ENCODE peak calls at places on chromosomes 11 and 22, in eight cellular contexts. One of them, this sample, is unnamed.

GRCh38 chr11:13055200-13055599 is 46.1 kb downstream of the RASSF10 start:
- DNase-seq in neural crest cell: no peak
- DNase-seq in heart right ventricle: no peak
- DNase-seq in mesothelial cell of epicardium: no peak
- DNase-seq in cardiac fibroblast: no peak
- DNase-seq in gastrocnemius medialis: no peak
- DNase-seq in endothelial cell: no peak
- DNase-seq in lower leg skin: no peak
- DNase-seq in this sample: no peak

GRCh38 chr22:28885939-28886338 is 2.6 kb downstream of the ZNRF3 start:
- DNase-seq in mesothelial cell of epicardium: no peak
- DNase-seq in lower leg skin: peak; percentile 7
- DNase-seq in endothelial cell: no peak
- DNase-seq in cardiac fibroblast: no peak
- DNase-seq in gastrocnemius medialis: no peak
- DNase-seq in neural crest cell: no peak
- DNase-seq in heart right ventricle: no peak
- DNase-seq in this sample: no peak

GRCh38 chr22:44633647-44634046 is 68.4 kb upstream of the PRR5 start:
- DNase-seq in heart right ventricle: no peak
- DNase-seq in gastrocnemius medialis: no peak
- DNase-seq in neural crest cell: no peak
- DNase-seq in mesothelial cell of epicardium: no peak
- DNase-seq in lower leg skin: no peak
- DNase-seq in endothelial cell: no peak
- DNase-seq in cardiac fibroblast: no peak
- DNase-seq in this sample: no peak

GRCh38 chr11:62487698-62488551 is 58.7 kb downstream of the AHNAK start:
- DNase-seq in gastrocnemius medialis: no peak
- DNase-seq in endothelial cell: no peak
- DNase-seq in mesothelial cell of epicardium: no peak
- DNase-seq in lower leg skin: no peak
- DNase-seq in cardiac fibroblast: no peak
- DNase-seq in heart right ventricle: no peak
- DNase-seq in neural crest cell: no peak
- DNase-seq in this sample: no peak

GRCh38 chr11:6563667-6564066 is 39.7 kb downstream of the RRP8 start:
- DNase-seq in endothelial cell: no peak
- DNase-seq in heart right ventricle: no peak
- DNase-seq in mesothelial cell of epicardium: no peak
- DNase-seq in cardiac fibroblast: no peak
- DNase-seq in neural crest cell: no peak
- DNase-seq in gastrocnemius medialis: no peak
- DNase-seq in lower leg skin: no peak
- DNase-seq in this sample: no peak

GRCh38 chr11:27116684-27117083 is 76.1 kb downstream of the BBOX1 start:
- DNase-seq in heart right ventricle: no peak
- DNase-seq in mesothelial cell of epicardium: no peak
- DNase-seq in endothelial cell: no peak
- DNase-seq in neural crest cell: no peak
- DNase-seq in lower leg skin: no peak
- DNase-seq in cardiac fibroblast: peak; percentile 58
- DNase-seq in gastrocnemius medialis: no peak
- DNase-seq in this sample: no peak

GRCh38 chr11:12077535-12078280 is 32.7 kb upstream of the MICAL2 start:
- DNase-seq in mesothelial cell of epicardium: no peak
- DNase-seq in cardiac fibroblast: peak; percentile 64
- DNase-seq in neural crest cell: no peak
- DNase-seq in endothelial cell: no peak
- DNase-seq in gastrocnemius medialis: no peak
- DNase-seq in lower leg skin: peak; percentile 73
- DNase-seq in heart right ventricle: no peak
- DNase-seq in this sample: no peak

GRCh38 chr11:95067828-95068244 is 1.1 kb downstream of the SRSF8 start:
- DNase-seq in gastrocnemius medialis: peak; percentile 13
- DNase-seq in lower leg skin: peak; percentile 92
- DNase-seq in cardiac fibroblast: no peak
- DNase-seq in endothelial cell: no peak
- DNase-seq in neural crest cell: no peak
- DNase-seq in mesothelial cell of epicardium: no peak
- DNase-seq in heart right ventricle: no peak
- DNase-seq in this sample: no peak

GRCh38 chr11:75403037-75403436 is 3.7 kb downstream of the RPS3 start:
- DNase-seq in mesothelial cell of epicardium: no peak
- DNase-seq in lower leg skin: no peak
- DNase-seq in heart right ventricle: no peak
- DNase-seq in cardiac fibroblast: no peak
- DNase-seq in gastrocnemius medialis: no peak
- DNase-seq in neural crest cell: no peak
- DNase-seq in endothelial cell: no peak
- DNase-seq in this sample: no peak

GRCh38 chr11:75400110-75400865 is 970 bp downstream of the RPS3 start:
- DNase-seq in heart right ventricle: no peak
- DNase-seq in endothelial cell: no peak
- DNase-seq in mesothelial cell of epicardium: no peak
- DNase-seq in neural crest cell: no peak
- DNase-seq in cardiac fibroblast: peak; percentile 41
- DNase-seq in gastrocnemius medialis: no peak
- DNase-seq in lower leg skin: no peak
- DNase-seq in this sample: no peak

GRCh38 chr11:75402002-75402773 is 2.9 kb downstream of the RPS3 start:
- DNase-seq in endothelial cell: no peak
- DNase-seq in gastrocnemius medialis: no peak
- DNase-seq in mesothelial cell of epicardium: no peak
- DNase-seq in lower leg skin: no peak
- DNase-seq in cardiac fibroblast: no peak
- DNase-seq in neural crest cell: no peak
- DNase-seq in heart right ventricle: no peak
- DNase-seq in this sample: no peak

GRCh38 chr11:75398906-75399305 is 412 bp upstream of the RPS3 start:
- DNase-seq in cardiac fibroblast: no peak
- DNase-seq in neural crest cell: no peak
- DNase-seq in gastrocnemius medialis: no peak
- DNase-seq in mesothelial cell of epicardium: no peak
- DNase-seq in endothelial cell: no peak
- DNase-seq in heart right ventricle: no peak
- DNase-seq in lower leg skin: no peak
- DNase-seq in this sample: no peak

DNA sequence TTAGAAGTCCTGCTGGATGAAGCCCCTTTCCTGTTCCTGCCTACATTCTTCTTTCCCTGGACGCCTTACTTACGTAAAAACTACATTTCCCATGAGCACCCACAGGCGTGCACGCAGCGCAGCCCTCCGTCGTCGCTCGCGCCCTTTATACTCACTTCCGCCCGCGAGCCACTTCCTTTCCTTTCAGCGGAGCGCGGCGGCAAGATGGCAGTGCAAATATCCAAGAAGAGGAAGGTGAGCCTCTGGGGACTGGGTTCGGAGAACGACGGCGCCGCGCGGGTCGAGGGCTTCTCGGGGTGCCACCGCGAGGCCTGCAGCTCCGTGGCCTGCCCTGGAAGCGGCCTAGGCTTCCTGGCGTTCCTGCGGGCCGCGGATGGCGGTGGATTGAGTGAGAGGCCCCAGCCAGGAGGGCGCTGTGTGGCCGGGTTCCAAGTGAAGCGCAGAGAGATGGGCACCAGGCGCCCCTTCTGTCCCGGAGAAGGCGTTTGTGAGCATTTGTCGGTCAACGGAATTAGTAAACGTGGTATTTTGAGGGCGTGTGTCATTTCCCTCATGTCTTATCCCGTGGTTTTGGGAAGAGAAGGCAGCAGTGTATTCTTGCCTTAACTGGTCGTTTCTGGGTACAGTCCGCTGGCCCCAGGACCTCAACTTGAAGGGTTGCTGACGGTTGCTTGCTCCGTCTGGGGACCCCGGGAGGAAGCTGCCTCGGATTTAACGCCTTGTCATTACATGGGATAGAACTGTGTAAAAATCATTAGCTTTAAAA is at the start of gene RPS3:
- DNase-seq in endothelial cell: peak; percentile 88
- DNase-seq in neural crest cell: peak; percentile 88
- DNase-seq in mesothelial cell of epicardium: peak; percentile 78
- DNase-seq in gastrocnemius medialis: peak; percentile 87
- DNase-seq in cardiac fibroblast: peak; percentile 92
- DNase-seq in lower leg skin: peak; percentile 99
- DNase-seq in heart right ventricle: peak; percentile 92
- DNase-seq in this sample: peak; percentile 96
- TF ChIP-seq CTCF in endothelial cell: no peak
- TF ChIP-seq CTCF in neural crest cell: no peak
- TF ChIP-seq CTCF in mesothelial cell of epicardium: no peak
- TF ChIP-seq CTCF in gastrocnemius medialis: peak; percentile 26
- TF ChIP-seq CTCF in cardiac fibroblast: no peak
- TF ChIP-seq CTCF in lower leg skin: no peak
- TF ChIP-seq CTCF in heart right ventricle: peak; percentile 45
- TF ChIP-seq CTCF in this sample: peak; percentile 35

GRCh38 chr22:48979482-48979881 is 848.2 kb downstream of the BRD1 start:
- DNase-seq in cardiac fibroblast: no peak
- DNase-seq in gastrocnemius medialis: no peak
- DNase-seq in lower leg skin: no peak
- DNase-seq in mesothelial cell of epicardium: no peak
- DNase-seq in neural crest cell: no peak
- DNase-seq in heart right ventricle: no peak
- DNase-seq in endothelial cell: no peak
- DNase-seq in this sample: no peak

GRCh38 chr22:48975886-48976285 is 851.8 kb downstream of the BRD1 start:
- DNase-seq in endothelial cell: no peak
- DNase-seq in lower leg skin: no peak
- DNase-seq in cardiac fibroblast: no peak
- DNase-seq in neural crest cell: no peak
- DNase-seq in gastrocnemius medialis: no peak
- DNase-seq in heart right ventricle: no peak
- DNase-seq in mesothelial cell of epicardium: no peak
- DNase-seq in this sample: no peak

GRCh38 chr22:48975252-48975780 is 852.4 kb downstream of the BRD1 start:
- DNase-seq in cardiac fibroblast: no peak
- DNase-seq in neural crest cell: no peak
- DNase-seq in gastrocnemius medialis: no peak
- DNase-seq in heart right ventricle: no peak
- DNase-seq in lower leg skin: peak; percentile 66
- DNase-seq in mesothelial cell of epicardium: no peak
- DNase-seq in endothelial cell: no peak
- DNase-seq in this sample: no peak

GRCh38 chr22:48974443-48975251 is 853.0 kb downstream of the BRD1 start:
- DNase-seq in cardiac fibroblast: no peak
- DNase-seq in heart right ventricle: no peak
- DNase-seq in neural crest cell: no peak
- DNase-seq in mesothelial cell of epicardium: peak; percentile 6
- DNase-seq in gastrocnemius medialis: no peak
- DNase-seq in lower leg skin: peak; percentile 69
- DNase-seq in endothelial cell: no peak
- DNase-seq in this sample: peak; percentile 83

GRCh38 chr22:48976556-48977535 is 850.8 kb downstream of the BRD1 start:
- DNase-seq in neural crest cell: no peak
- DNase-seq in gastrocnemius medialis: no peak
- DNase-seq in lower leg skin: peak; percentile 67
- DNase-seq in endothelial cell: no peak
- DNase-seq in heart right ventricle: no peak
- DNase-seq in mesothelial cell of epicardium: no peak
- DNase-seq in cardiac fibroblast: no peak
- DNase-seq in this sample: peak; percentile 81
- TF ChIP-seq CTCF in neural crest cell: no peak
- TF ChIP-seq CTCF in gastrocnemius medialis: no peak
- TF ChIP-seq CTCF in lower leg skin: no peak
- TF ChIP-seq CTCF in endothelial cell: no peak
- TF ChIP-seq CTCF in heart right ventricle: no peak
- TF ChIP-seq CTCF in mesothelial cell of epicardium: no peak
- TF ChIP-seq CTCF in cardiac fibroblast: no peak
- TF ChIP-seq CTCF in this sample: no peak

GRCh38 chr22:31872209-31872608 is 72.1 kb upstream of the YWHAH start:
- DNase-seq in lower leg skin: no peak
- DNase-seq in mesothelial cell of epicardium: no peak
- DNase-seq in heart right ventricle: no peak
- DNase-seq in gastrocnemius medialis: no peak
- DNase-seq in neural crest cell: no peak
- DNase-seq in endothelial cell: peak; percentile 41
- DNase-seq in cardiac fibroblast: no peak
- DNase-seq in this sample: no peak

GRCh38 chr22:31874821-31875220 is 69.5 kb upstream of the YWHAH start:
- DNase-seq in mesothelial cell of epicardium: no peak
- DNase-seq in heart right ventricle: no peak
- DNase-seq in lower leg skin: no peak
- DNase-seq in endothelial cell: no peak
- DNase-seq in gastrocnemius medialis: no peak
- DNase-seq in cardiac fibroblast: no peak
- DNase-seq in neural crest cell: no peak
- DNase-seq in this sample: no peak

GRCh38 chr22:31867386-31868153 is 76.8 kb upstream of the YWHAH start:
- DNase-seq in mesothelial cell of epicardium: no peak
- DNase-seq in endothelial cell: no peak
- DNase-seq in heart right ventricle: no peak
- DNase-seq in cardiac fibroblast: no peak
- DNase-seq in lower leg skin: no peak
- DNase-seq in gastrocnemius medialis: no peak
- DNase-seq in neural crest cell: no peak
- DNase-seq in this sample: no peak

GRCh38 chr22:31871475-31871874 is 72.9 kb upstream of the YWHAH start:
- DNase-seq in mesothelial cell of epicardium: no peak
- DNase-seq in gastrocnemius medialis: no peak
- DNase-seq in cardiac fibroblast: no peak
- DNase-seq in lower leg skin: no peak
- DNase-seq in neural crest cell: no peak
- DNase-seq in heart right ventricle: no peak
- DNase-seq in endothelial cell: no peak
- DNase-seq in this sample: no peak

DNA sequence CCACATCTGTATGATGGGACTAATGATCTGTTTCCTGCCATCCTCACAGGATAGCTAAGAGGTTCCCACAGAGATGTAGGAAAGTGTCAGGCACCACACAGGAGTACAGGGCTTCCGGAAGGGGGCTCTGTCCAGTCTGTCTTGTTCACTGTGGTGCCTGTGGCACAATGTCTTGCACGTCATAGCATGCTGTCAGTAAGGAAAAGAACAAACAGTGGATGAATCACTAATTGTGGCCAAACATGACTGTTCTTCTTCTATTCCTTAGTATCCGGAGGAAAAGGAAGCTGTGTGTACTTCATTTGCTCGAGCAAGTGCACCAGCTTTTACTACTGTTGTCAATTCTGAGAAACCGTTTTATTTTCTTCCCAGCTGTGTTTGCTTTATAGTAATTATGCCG is 73.4 kb upstream of the YWHAH start:
- DNase-seq in lower leg skin: no peak
- DNase-seq in cardiac fibroblast: peak; percentile 90
- DNase-seq in mesothelial cell of epicardium: no peak
- DNase-seq in heart right ventricle: no peak
- DNase-seq in neural crest cell: no peak
- DNase-seq in endothelial cell: no peak
- DNase-seq in gastrocnemius medialis: no peak
- DNase-seq in this sample: no peak
- TF ChIP-seq CTCF in lower leg skin: no peak
- TF ChIP-seq CTCF in cardiac fibroblast: peak; percentile 30
- TF ChIP-seq CTCF in mesothelial cell of epicardium: no peak
- TF ChIP-seq CTCF in heart right ventricle: no peak
- TF ChIP-seq CTCF in neural crest cell: no peak
- TF ChIP-seq CTCF in endothelial cell: no peak
- TF ChIP-seq CTCF in gastrocnemius medialis: no peak
- TF ChIP-seq CTCF in this sample: no peak

DNA sequence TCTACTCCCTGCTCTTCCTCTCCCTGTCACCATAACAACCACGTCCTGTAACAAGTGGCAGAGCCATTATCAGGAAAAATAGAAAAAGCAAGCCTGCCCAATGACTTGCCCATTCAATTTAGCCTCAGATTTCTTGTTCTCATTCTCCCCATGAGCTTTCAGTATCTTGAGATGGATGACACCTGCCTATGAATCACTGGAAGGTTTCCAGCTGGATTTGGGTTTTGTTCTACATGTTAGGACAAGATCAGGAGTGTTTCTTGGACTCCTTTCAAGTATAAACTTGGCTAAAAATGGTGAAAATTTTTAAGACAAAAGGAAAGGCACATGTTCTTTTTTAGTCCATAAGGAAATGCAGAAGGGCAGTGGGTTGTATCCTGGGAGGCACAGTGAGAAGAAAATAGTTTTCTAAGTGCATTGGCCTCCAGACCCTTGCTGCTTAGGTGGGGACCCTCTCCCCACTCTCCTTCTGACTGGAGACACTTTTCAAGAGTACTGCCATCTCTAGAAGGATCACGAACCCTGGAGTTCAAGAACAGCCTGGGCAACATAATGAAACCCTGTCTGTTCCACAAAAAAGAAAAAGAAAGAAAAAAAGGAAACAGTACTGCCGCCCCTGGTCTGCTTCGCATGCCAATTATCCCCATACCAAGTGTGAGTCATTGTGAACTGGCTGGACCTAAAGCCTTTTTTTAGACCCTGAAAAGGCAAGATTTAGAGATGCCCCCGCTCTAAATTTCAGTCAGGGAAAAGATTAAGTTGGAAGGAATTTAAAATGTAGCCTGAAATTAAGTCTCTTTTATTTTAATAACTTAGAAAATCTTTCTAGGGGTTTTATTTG is 51.0 kb downstream of the MTNR1B start:
- DNase-seq in cardiac fibroblast: peak; percentile 81
- DNase-seq in heart right ventricle: no peak
- DNase-seq in lower leg skin: no peak
- DNase-seq in gastrocnemius medialis: no peak
- DNase-seq in neural crest cell: no peak
- DNase-seq in mesothelial cell of epicardium: no peak
- DNase-seq in endothelial cell: no peak
- DNase-seq in this sample: no peak
- TF ChIP-seq CTCF in cardiac fibroblast: no peak
- TF ChIP-seq CTCF in heart right ventricle: no peak
- TF ChIP-seq CTCF in lower leg skin: no peak
- TF ChIP-seq CTCF in gastrocnemius medialis: no peak
- TF ChIP-seq CTCF in neural crest cell: no peak
- TF ChIP-seq CTCF in mesothelial cell of epicardium: no peak
- TF ChIP-seq CTCF in endothelial cell: no peak
- TF ChIP-seq CTCF in this sample: no peak